ENCODE peak calls at places on chromosomes 3 and 15, in four cellular contexts. P is substantia nigra, W is RPMI7951, X is T1000. V is an unnamed sample.

GRCh38 chr3:134542287-134542686 is 56.4 kb downstream of the CEP63 start:
- DNase-seq in P (no peak), X (no peak), W (no peak), V (no peak)

GRCh38 chr15:65326109-65326508 is 21.6 kb downstream of the RNU5B-1 start:
- DNase-seq in X (no peak), W (peak), P (peak), V (no peak)

GRCh38 chr3:133837487-133838295 is 32.1 kb downstream of the SRPRB start:
- DNase-seq in P (no peak), W (no peak), X (no peak), V (no peak)

GRCh38 chr15:101813803-101814534 is 2.0 kb downstream of the OR4F15 start:
- DNase-seq in X (no peak), P (no peak), W (peak), V (no peak)

GRCh38 chr3:33921608-33922007 is 123.2 kb downstream of the PDCD6IP start:
- DNase-seq in X (no peak), W (no peak), P (no peak), V (no peak)

GRCh38 chr15:59812889-59813288 is 123.8 kb upstream of the BNIP2 start:
- DNase-seq in W (no peak), P (no peak), X (no peak), V (no peak)

GRCh38 chr15:64846246-64846645 is 4.5 kb downstream of the PLEKHO2 start:
- DNase-seq in P (no peak), W (no peak), X (no peak), V (no peak)

GRCh38 chr15:60390231-60390630 is 7.6 kb downstream of the ANXA2 start:
- DNase-seq in P (no peak), W (no peak), X (no peak), V (no peak)

GRCh38 chr15:44435893-44436667 is 8.7 kb downstream of the CTDSPL2 start:
- DNase-seq in X (no peak), P (no peak), W (no peak), V (no peak)

GRCh38 chr3:147431746-147432145 is 22.6 kb downstream of the ZIC1 start:
- DNase-seq in X (no peak), P (no peak), W (no peak), V (no peak)

GRCh38 chr3:141104151-141104741 is 53.1 kb downstream of the SPSB4 start:
- DNase-seq in P (no peak), W (no peak), X (no peak), V (no peak)